ENCODE peak calls at places on chromosomes 7 and 10, in ten cellular contexts. F is mammary epithelial cell, T is Caco-2, A is gastrocnemius medialis, N is colonic mucosa, L is esophagus squamous epithelium, B is prostate gland, X is neural progenitor cell, I is IMR-90, M is transverse colon. J is an unnamed sample. For H3K27me3 and H3K4me1, the result is how much of the 10 kb centered on the place peaks cover.

GRCh38 chr7:151632750-151633515 is 113.2 kb upstream of the RHEB start:
- DNase-seq in F (peak), T (peak), A (no peak), N (peak), L (peak), B (peak), X (peak), I (peak), M (peak), J (peak)

GRCh38 chr10:120741415-120741814 is 109.7 kb upstream of the WDR11 start:
- DNase-seq in F (peak), T (no peak), A (no peak), N (no peak), L (no peak), B (peak), X (no peak), I (no peak), M (no peak), J (no peak)

GRCh38 chr10:122461367-122461728 is at the start of gene HTRA1:
- DNase-seq in F (peak), T (peak), A (peak), N (peak), L (no peak), B (peak), X (peak), I (peak), M (peak), J (peak)

GRCh38 chr7:1111156-1111555 is 23.2 kb downstream of the GPER1 start:
- DNase-seq in F (no peak), T (no peak), A (no peak), N (no peak), L (no peak), B (no peak), X (no peak), I (no peak), M (no peak), J (peak)

GRCh38 chr10:71848325-71849277 is 2.5 kb downstream of the PSAP start:
- DNase-seq in F (no peak), T (no peak), A (no peak), N (no peak), L (no peak), B (no peak), X (no peak), I (peak), M (no peak), J (no peak)

GRCh38 chr10:103442031-103442461 is 10.1 kb downstream of the CALHM2 start:
- DNase-seq in F (no peak), T (no peak), A (peak), N (no peak), L (no peak), B (no peak), X (no peak), I (peak), M (no peak), J (no peak)

GRCh38 chr7:50822110-50822509 is 39.4 kb upstream of the GRB10 start:
- DNase-seq in F (no peak), T (no peak), A (no peak), N (no peak), L (no peak), B (no peak), X (no peak), I (no peak), M (no peak), J (no peak)

GRCh38 chr10:6567894-6568293 is 12.2 kb downstream of the PRKCQ start:
- DNase-seq in F (no peak), T (no peak), A (no peak), N (no peak), L (no peak), B (no peak), X (no peak), I (no peak), M (no peak), J (no peak)

GRCh38 chr7:5692845-5693278 is 88.6 kb downstream of the RNF216 start:
- DNase-seq in F (peak), T (no peak), A (no peak), N (no peak), L (no peak), B (no peak), X (no peak), I (peak), M (no peak), J (no peak)

GRCh38 chr7:79340212-79340611 is 113.3 kb downstream of the MAGI2 start:
- DNase-seq in F (no peak), T (no peak), A (no peak), N (no peak), L (no peak), B (no peak), X (no peak), I (peak), M (no peak), J (no peak)

GRCh38 chr10:3125527-3126170 is 46.9 kb downstream of the PITRM1 start:
- DNase-seq in F (no peak), T (no peak), A (no peak), N (no peak), L (no peak), B (no peak), X (no peak), I (no peak), M (no peak), J (no peak)

GRCh38 chr10:86654411-86655172 is at the start of gene OPN4:
- DNase-seq in F (no peak), T (no peak), A (no peak), N (no peak), L (no peak), B (no peak), X (no peak), I (peak), M (peak), J (peak)

GRCh38 chr7:44107961-44108767 is 4.0 kb downstream of the AEBP1 start:
- DNase-seq in F (no peak), T (no peak), A (no peak), N (no peak), L (no peak), B (no peak), X (no peak), I (no peak), M (no peak), J (no peak)

GRCh38 chr10:83372646-83373045 is 766.7 kb upstream of the GHITM start:
- DNase-seq in F (no peak), T (no peak), A (no peak), N (no peak), L (no peak), B (no peak), X (no peak), I (peak), M (no peak), J (no peak)

GRCh38 chr10:23341004-23341403 is 3.6 kb downstream of the C10orf67 start:
- DNase-seq in F (no peak), T (no peak), A (no peak), N (no peak), L (no peak), B (no peak), X (no peak), I (peak), M (no peak), J (no peak)

GRCh38 chr10:43198682-43199005 is 60.4 kb downstream of the CSGALNACT2 start:
- DNase-seq in F (no peak), T (no peak), A (no peak), N (no peak), L (no peak), B (no peak), X (no peak), I (no peak), M (no peak), J (peak)

GRCh38 chr7:154832557-154833138 is 170.3 kb downstream of the PAXIP1 start:
- DNase-seq in F (no peak), T (peak), A (no peak), N (peak), L (no peak), B (no peak), X (peak), I (no peak), M (peak), J (no peak)

GRCh38 chr10:60739581-60739980 is 38.7 kb upstream of the CDK1 start:
- DNase-seq in F (no peak), T (no peak), A (no peak), N (no peak), L (no peak), B (no peak), X (no peak), I (peak), M (no peak), J (no peak)

GRCh38 chr7:46900312-46901263 is 681.3 kb downstream of the TNS3 start:
- DNase-seq in F (no peak), T (no peak), A (no peak), N (no peak), L (no peak), B (peak), X (no peak), I (peak), M (no peak), J (no peak)

GRCh38 chr10:72277996-72278667 is 4.4 kb downstream of the DDIT4 start:
- DNase-seq in F (peak), T (no peak), A (no peak), N (peak), L (no peak), B (no peak), X (no peak), I (peak), M (no peak), J (no peak)

GRCh38 chr7:39541493-39541892 is 24.7 kb upstream of the YAE1 start:
- DNase-seq in F (no peak), T (no peak), A (no peak), N (no peak), L (no peak), B (no peak), X (no peak), I (no peak), M (no peak), J (no peak)

GRCh38 chr7:96903906-96904305 is 101.4 kb upstream of the DLX6 start:
- DNase-seq in F (peak), T (no peak), A (no peak), N (no peak), L (no peak), B (no peak), X (no peak), I (no peak), M (no peak), J (no peak)

GRCh38 chr10:132237871-132238270 is 51.1 kb downstream of the DPYSL4 start:
- DNase-seq in F (no peak), T (no peak), A (no peak), N (no peak), L (no peak), B (no peak), X (peak), I (no peak), M (no peak), J (no peak)

GRCh38 chr10:4101918-4102654 is 317.1 kb upstream of the KLF6 start:
- DNase-seq in F (no peak), T (no peak), A (no peak), N (no peak), L (no peak), B (no peak), X (no peak), I (no peak), M (no peak), J (no peak)

GRCh38 chr7:51031216-51031615 is 248.5 kb upstream of the GRB10 start:
- DNase-seq in F (no peak), T (no peak), A (no peak), N (no peak), L (no peak), B (no peak), X (no peak), I (no peak), M (no peak), J (no peak)

GRCh38 chr7:45460379-45460778 is 113.8 kb upstream of the ADCY1 start:
- DNase-seq in F (no peak), T (no peak), A (no peak), N (no peak), L (no peak), B (no peak), X (no peak), I (no peak), M (no peak), J (no peak)

GRCh38 chr10:17802966-17803365 is 6.2 kb upstream of the MRC1 start:
- DNase-seq in F (no peak), T (no peak), A (no peak), N (no peak), L (no peak), B (no peak), X (no peak), I (peak), M (no peak), J (no peak)

DNA sequence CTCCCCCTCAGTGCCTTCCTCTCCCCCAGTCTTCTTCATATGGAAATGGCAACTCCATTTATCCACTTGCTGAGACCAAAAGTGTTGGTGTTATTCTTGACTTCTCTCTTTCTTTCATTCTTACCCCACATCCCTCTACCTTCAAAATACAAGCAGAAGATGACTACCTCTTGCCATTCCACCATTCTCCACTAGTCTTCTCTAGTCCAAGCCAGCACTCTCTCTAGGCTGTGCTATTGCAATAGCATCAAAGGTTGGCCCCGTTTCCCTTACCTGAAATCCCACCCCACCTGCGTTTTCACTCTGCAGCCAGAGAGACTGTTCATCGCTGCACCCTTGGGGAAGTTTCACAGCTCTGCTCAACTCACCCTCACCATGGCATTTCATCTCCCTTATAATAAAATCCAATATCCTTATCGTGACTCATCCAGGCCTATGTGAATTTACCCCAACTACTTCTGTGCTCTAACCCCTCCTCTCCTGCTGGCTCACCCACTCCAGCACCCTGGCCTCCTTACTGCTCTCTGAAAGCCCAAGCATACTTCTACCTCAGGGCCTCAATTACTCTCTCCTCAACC is 109.1 kb downstream of the LSM5 start:
- DNase-seq in F (no peak), T (no peak), A (no peak), N (no peak), L (no peak), B (no peak), X (no peak), I (no peak), M (no peak), J (no peak)
- TF ChIP-seq CTCF in F (no peak), T (no peak), A (no peak), N (no peak), L (no peak), B (no peak), X (no peak), I (no peak), M (no peak), J (no peak)

GRCh38 chr10:117530791-117531190 is 11.8 kb upstream of the EMX2 start:
- DNase-seq in F (no peak), T (no peak), A (no peak), N (no peak), L (no peak), B (no peak), X (no peak), I (no peak), M (no peak), J (no peak)
- H3K27me3 ChIP-seq in F (half or more), T (under half), A (half or more), N (half or more), L (half or more), B (under half), X (half or more), I (under half), M (half or more), J (half or more)

GRCh38 chr10:79328737-79329504 is 18.3 kb upstream of the PPIF start:
- DNase-seq in F (peak), T (no peak), A (no peak), N (no peak), L (no peak), B (no peak), X (no peak), I (peak), M (peak), J (peak)

GRCh38 chr10:79333513-79333912 is 13.8 kb upstream of the PPIF start:
- DNase-seq in F (peak), T (no peak), A (no peak), N (no peak), L (no peak), B (no peak), X (no peak), I (peak), M (no peak), J (no peak)

GRCh38 chr10:79329529-79329928 is 17.7 kb upstream of the PPIF start:
- DNase-seq in F (peak), T (no peak), A (no peak), N (no peak), L (no peak), B (no peak), X (no peak), I (no peak), M (no peak), J (peak)

GRCh38 chr10:79331709-79332108 is 15.6 kb upstream of the PPIF start:
- DNase-seq in F (peak), T (no peak), A (no peak), N (no peak), L (no peak), B (no peak), X (no peak), I (peak), M (no peak), J (peak)

DNA sequence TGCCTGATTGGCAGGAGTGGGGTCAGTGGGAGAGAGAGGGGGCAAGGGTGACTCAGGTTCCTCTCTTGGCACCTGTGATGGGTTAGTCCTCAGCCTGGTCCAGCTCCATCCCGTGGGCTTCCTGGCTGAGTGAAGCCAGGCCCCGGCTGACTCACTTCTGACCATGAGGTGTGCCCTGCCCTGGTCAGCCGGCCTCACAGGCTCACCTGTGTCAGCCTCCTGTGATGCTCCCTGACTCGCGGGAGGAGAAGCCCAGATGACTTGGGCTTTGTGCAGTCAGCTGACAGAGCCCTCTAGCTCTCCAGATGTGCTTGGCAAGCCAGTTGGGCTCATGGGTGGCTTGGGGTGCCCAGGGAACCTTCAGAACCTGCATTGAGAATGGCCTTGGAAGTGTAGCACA is 16.0 kb upstream of the PPIF start:
- DNase-seq in F (peak), T (no peak), A (no peak), N (no peak), L (no peak), B (no peak), X (no peak), I (peak), M (no peak), J (peak)
- H3K4me1 ChIP-seq in F (under half), T (under half), A (under half), N (under half), L (under half), B (under half), X (under half), I (under half), M (under half), J (under half)

DNA sequence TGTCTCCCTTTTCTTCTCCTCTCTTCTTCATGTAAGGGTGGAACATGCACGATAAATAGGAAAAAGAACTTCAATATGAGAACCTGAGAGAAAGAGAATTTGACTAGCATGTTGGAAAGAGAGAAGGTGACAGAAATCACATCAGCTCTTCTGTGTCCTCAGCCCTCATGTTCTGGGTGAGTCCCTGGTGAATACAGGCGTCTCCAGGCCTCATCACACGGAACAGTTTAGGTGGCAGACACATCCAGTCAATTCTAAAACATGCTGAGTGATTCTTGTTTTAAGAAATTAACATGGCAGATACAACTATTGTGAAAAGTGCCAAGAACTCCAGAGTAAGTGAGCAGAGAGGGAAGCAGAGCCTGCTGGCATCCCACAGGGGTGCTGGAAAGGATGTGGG is 96.1 kb downstream of the FAM107B start:
- DNase-seq in F (no peak), T (no peak), A (no peak), N (no peak), L (no peak), B (no peak), X (no peak), I (no peak), M (no peak), J (no peak)
- TF ChIP-seq CTCF in F (no peak), T (no peak), A (no peak), N (no peak), L (no peak), B (no peak), X (no peak), I (no peak), M (no peak), J (no peak)

GRCh38 chr10:100568937-100569336 is 33.2 kb downstream of the HIF1AN start:
- DNase-seq in F (no peak), T (no peak), A (no peak), N (no peak), L (no peak), B (no peak), X (no peak), I (no peak), M (no peak), J (no peak)
- H3K27me3 ChIP-seq in F (under half), T (under half), A (under half), N (under half), L (half or more), B (under half), X (half or more), I (half or more), M (half or more), J (half or more)

GRCh38 chr7:112059675-112060074 is 146.5 kb downstream of the DOCK4 start:
- DNase-seq in F (no peak), T (no peak), A (no peak), N (no peak), L (no peak), B (no peak), X (no peak), I (no peak), M (no peak), J (no peak)

GRCh38 chr7:112053405-112054069 is 152.7 kb downstream of the DOCK4 start:
- DNase-seq in F (no peak), T (no peak), A (no peak), N (no peak), L (no peak), B (no peak), X (no peak), I (no peak), M (no peak), J (no peak)

GRCh38 chr7:112056409-112056808 is 149.8 kb downstream of the DOCK4 start:
- DNase-seq in F (peak), T (peak), A (no peak), N (no peak), L (no peak), B (no peak), X (peak), I (peak), M (no peak), J (no peak)

GRCh38 chr7:112060625-112061024 is 145.6 kb downstream of the DOCK4 start:
- DNase-seq in F (no peak), T (no peak), A (no peak), N (no peak), L (no peak), B (no peak), X (no peak), I (no peak), M (no peak), J (no peak)

GRCh38 chr7:112058654-112059053 is 147.5 kb downstream of the DOCK4 start:
- DNase-seq in F (no peak), T (no peak), A (no peak), N (no peak), L (no peak), B (no peak), X (no peak), I (no peak), M (no peak), J (no peak)
- H3K4me1 ChIP-seq in F (under half), T (under half), A (under half), N (under half), L (under half), B (under half), X (under half), I (under half), M (under half), J (under half)

J was measured in lower lobe of right lung.